ENCODE peak calls at places on chromosomes 4 and X, in five cellular contexts. I is H1, A is GM12878, O is HepG2, T is K562. G is an unnamed sample.

GRCh38 chrX:134148293-134148692 is 88.7 kb upstream of the CCDC160 start:
- DNase-seq in I (no peak), A (no peak), O (no peak), T (no peak), G (no peak)

GRCh38 chrX:78199851-78200250 is 60.4 kb upstream of the TAF9B start:
- DNase-seq in O (peak), T (peak), A (no peak), I (no peak), G (no peak)

GRCh38 chr4:120317713-120318112 is 251.1 kb upstream of the MAD2L1 start:
- DNase-seq in I (no peak), A (no peak), T (no peak), O (no peak), G (no peak)

GRCh38 chr4:76690091-76690905 is 207.6 kb downstream of the SOWAHB start:
- DNase-seq in I (no peak), A (no peak), O (no peak), T (no peak), G (no peak)

GRCh38 chrX:48754124-48754667 is 7.4 kb upstream of the GLOD5 start:
- DNase-seq in I (no peak), A (no peak), O (peak), T (no peak), G (no peak)

GRCh38 chrX:152245231-152245630 is 106.9 kb upstream of the MAGEA10 start:
- DNase-seq in I (no peak), A (no peak), O (no peak), T (no peak), G (no peak)

GRCh38 chrX:140066262-140066661 is 100.9 kb upstream of the CXorf66 start:
- DNase-seq in I (no peak), O (no peak), T (no peak), A (no peak), G (no peak)

GRCh38 chr4:109332926-109333464 is 30.5 kb upstream of the COL25A1 start:
- DNase-seq in O (no peak), T (peak), I (peak), A (no peak), G (peak)

GRCh38 chr4:118994030-118994429 is 105.4 kb downstream of the SYNPO2 start:
- DNase-seq in I (no peak), T (no peak), A (no peak), O (no peak), G (no peak)

GRCh38 chr4:188008377-188008776 is 12.8 kb downstream of the ZFP42 start:
- DNase-seq in O (no peak), T (no peak), A (no peak), I (no peak), G (no peak)

GRCh38 chr4:159258889-159259560 is 156.1 kb downstream of the RAPGEF2 start:
- DNase-seq in O (no peak), A (no peak), T (no peak), I (no peak), G (no peak)

GRCh38 chr4:52856802-52857201 is 5.3 kb upstream of the RASL11B start:
- DNase-seq in O (no peak), T (no peak), A (no peak), I (no peak), G (no peak)

GRCh38 chrX:96436105-96436504 is 248.5 kb upstream of the DIAPH2 start:
- DNase-seq in A (no peak), I (no peak), O (no peak), T (no peak), G (no peak)

GRCh38 chrX:119685225-119686066 is 7.5 kb downstream of the SEPTIN6 start:
- DNase-seq in A (no peak), O (no peak), I (no peak), T (no peak), G (no peak)

GRCh38 chr4:36267491-36268254 is 13.7 kb upstream of the DTHD1 start:
- DNase-seq in I (no peak), A (no peak), T (no peak), O (no peak), G (no peak)

GRCh38 chr4:175421506-175421905 is 390.6 kb downstream of the GPM6A start:
- DNase-seq in O (peak), T (no peak), I (no peak), A (no peak), G (no peak)

GRCh38 chr4:304987-305680 is at the start of gene ZNF732:
- DNase-seq in O (no peak), I (peak), A (no peak), T (peak), G (peak)

GRCh38 chr4:141810702-141811365 is 174.5 kb downstream of the IL15 start:
- DNase-seq in O (no peak), A (no peak), I (no peak), T (no peak), G (no peak)

GRCh38 chr4:59728496-59728895 is 1471.6 kb upstream of the ADGRL3 start:
- DNase-seq in A (no peak), T (no peak), I (no peak), O (no peak), G (no peak)

GRCh38 chrX:68431836-68432235 is 1.5 kb downstream of the OPHN1 start:
- DNase-seq in A (no peak), T (no peak), O (no peak), I (no peak), G (no peak)

GRCh38 chr4:15918484-15919129 is 19.9 kb downstream of the FGFBP1 start:
- DNase-seq in I (no peak), A (no peak), O (no peak), T (no peak), G (no peak)

GRCh38 chrX:110170029-110170428 is 147.9 kb downstream of the AMMECR1 start:
- DNase-seq in O (no peak), I (no peak), A (no peak), T (no peak), G (no peak)

GRCh38 chr4:120517966-120518365 is 404.6 kb downstream of the PRDM5 start:
- DNase-seq in T (peak), I (no peak), O (peak), A (peak), G (no peak)

GRCh38 chrX:114152801-114153200 is 431.1 kb upstream of the HTR2C start:
- DNase-seq in A (no peak), O (no peak), I (no peak), T (no peak), G (no peak)

GRCh38 chrX:114152130-114152529 is 431.8 kb upstream of the HTR2C start:
- DNase-seq in T (peak), I (no peak), O (peak), A (no peak), G (no peak)
- TF ChIP-seq ATF2 in T (no peak), I (no peak), O (no peak), A (no peak), G (no peak)

GRCh38 chr4:24743931-24744330 is 51.4 kb upstream of the SOD3 start:
- DNase-seq in I (no peak), T (no peak), O (no peak), A (no peak), G (peak)
- TF ChIP-seq MAX in I (no peak), T (no peak), O (no peak), A (no peak), G (no peak)

DNA sequence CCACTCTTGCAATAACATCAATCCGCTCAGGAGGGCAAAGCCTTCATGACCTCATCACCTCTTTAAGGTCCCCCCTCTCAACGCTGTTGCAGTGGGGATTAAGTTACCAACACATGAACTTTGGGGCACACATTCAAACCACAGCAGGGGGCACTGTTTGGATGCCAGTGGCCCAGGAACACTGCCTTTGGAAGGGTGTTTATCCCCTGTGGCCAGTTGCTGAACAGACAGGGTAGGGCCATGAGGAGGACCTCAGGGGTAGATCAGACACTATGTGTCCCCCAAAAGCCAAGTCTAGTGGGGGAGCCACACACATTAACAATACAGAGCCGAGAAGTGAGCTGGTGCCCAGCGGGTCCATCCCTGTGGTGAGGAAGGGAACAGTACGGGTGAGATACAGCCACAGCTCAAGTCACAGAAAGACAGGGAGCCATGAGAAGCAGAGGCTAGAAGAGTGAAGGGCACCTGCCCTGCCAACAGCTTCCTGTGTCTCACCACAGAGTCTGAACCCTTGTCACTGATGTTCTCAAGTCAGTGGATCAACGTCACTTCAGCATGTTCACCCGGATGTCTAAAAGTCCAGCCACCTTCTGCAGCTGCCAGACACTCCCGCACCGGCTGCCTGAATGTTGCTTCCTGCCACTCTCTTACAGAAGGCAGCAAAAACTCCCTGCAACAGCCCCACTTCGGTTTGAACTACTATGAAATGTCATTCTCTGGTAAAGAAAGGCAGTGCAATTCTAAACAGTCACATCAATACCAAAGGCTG is 19.9 kb upstream of the MXD4 start:
- DNase-seq in I (no peak), A (peak), O (no peak), T (no peak), G (no peak)
- TF ChIP-seq SP1 in I (no peak), A (no peak), O (no peak), T (no peak), G (no peak)

DNA sequence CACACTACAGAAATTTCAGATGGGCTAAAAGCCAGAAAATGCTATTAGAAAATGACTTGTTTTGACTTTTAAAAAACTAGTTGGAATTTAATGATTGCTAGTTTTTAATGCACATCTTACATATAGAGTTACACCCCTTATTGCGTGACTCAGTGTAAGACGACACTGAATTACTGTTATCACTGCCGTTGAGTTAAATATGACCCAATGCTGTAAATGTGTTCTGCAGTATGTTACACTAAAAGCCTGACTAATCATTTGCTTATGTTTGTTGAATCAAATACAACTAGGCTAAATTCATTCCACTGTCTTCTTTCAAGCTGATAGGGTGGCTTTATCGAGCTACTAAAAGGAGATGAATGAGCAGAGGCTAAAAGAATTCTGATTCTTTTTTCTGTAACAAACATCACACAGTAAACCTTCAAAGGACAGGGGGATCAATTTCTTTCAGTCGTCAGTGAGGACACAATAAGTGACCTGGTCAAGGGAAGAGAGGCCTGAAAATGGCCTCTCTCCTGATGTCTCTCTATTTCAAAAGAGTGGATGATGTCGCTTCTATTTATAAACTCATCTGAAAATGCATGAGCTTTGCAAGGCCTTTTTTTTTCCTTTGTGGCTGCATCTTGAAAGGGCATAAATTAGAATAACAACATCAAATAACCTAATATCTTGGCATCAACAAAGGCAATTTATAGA is 142.2 kb upstream of the KCNIP4 start:
- DNase-seq in T (no peak), A (no peak), I (no peak), O (no peak), G (no peak)
- TF ChIP-seq ATF2 in T (no peak), A (no peak), I (no peak), O (no peak), G (no peak)

DNA sequence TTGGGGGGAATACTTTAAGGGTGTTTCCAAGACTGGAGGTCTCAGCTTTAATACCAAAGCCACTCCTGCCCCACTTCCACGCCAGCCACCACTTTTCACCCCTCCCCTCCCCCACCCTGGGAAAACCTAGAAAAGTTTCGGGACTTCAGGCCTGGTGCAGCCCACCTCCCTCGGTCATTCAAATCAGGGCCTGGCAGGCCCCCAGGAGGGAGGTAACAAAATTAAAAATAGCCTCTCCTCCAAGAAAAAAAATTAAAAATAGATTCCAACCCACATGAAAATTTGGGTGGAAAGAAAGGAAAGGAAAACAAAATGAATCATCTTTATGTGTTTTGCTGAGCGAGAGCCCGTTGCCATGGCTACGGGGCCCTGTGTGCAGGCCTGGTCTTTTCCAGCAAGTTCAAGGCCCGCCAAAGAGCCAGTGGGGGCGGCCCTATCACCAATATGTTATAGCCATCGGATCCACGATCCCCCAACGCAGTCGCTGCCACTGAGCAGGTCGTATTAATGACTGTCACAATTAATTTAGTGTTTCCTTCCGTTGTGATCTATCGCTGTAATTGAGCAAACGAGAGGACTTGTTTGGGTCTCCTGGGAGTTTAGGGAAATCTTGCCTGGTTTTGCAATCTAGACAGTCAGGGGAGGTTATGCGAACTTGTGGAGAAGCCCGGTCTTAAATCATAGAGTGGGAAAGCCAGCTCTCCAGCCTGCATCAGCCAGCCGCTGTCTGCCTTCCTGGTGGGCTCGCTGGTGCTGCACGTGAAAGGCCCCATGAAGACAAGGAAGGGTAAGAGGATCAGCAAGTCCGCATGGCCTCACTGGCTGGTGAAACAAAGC is 452.5 kb downstream of the BCOR start:
- DNase-seq in I (no peak), A (no peak), O (no peak), T (peak), G (no peak)
- TF ChIP-seq MAX in I (no peak), A (no peak), O (no peak), T (no peak), G (no peak)

DNA sequence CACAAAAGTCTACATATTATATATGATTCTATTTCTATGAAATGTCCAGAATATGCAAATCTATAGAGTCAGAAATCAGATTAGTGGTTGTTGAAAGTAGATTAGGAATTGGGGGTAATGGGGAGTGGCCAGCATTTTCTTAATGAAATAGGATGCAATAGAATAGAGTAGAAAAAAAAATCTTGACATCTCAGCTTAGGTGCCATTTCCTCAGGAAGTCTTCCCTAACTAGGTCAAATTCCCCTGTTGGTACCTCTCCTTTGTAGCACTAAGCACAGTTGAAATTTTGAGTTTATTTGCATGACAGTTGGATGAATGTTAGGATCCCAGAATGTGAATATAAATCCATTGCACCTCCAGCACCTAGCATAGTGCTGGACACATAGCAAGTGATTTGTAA is 30.0 kb upstream of the PDK3 start:
- DNase-seq in A (no peak), O (no peak), T (no peak), I (no peak), G (no peak)
- TF ChIP-seq SP1 in A (no peak), O (no peak), T (no peak), I (no peak), G (no peak)

GRCh38 chrX:120719622-120720021 is 89.8 kb upstream of the C1GALT1C1 start:
- DNase-seq in A (no peak), O (no peak), I (no peak), T (no peak), G (no peak)

DNA sequence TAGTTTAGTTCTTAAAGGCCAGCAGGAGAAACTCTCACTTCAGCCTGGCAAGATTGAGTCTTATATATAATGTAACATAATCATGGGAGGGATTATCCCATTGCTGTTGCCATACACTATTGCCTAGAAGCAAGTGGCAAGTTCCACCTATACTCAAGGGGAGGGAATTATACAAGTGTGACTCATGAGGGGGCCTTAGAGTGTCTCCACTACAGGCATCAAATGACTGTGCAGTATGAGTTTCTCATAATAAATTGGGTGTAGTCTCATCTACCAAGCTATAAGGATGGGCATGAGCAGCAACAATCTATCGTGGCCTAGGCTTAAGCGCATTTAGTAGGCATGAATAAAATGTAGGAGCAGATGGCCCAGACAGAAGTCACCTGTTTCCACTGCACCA is 89.1 kb upstream of the C1GALT1C1 start:
- DNase-seq in T (no peak), A (no peak), I (no peak), O (no peak), G (no peak)
- TF ChIP-seq ATF2 in T (no peak), A (no peak), I (no peak), O (no peak), G (no peak)

DNA sequence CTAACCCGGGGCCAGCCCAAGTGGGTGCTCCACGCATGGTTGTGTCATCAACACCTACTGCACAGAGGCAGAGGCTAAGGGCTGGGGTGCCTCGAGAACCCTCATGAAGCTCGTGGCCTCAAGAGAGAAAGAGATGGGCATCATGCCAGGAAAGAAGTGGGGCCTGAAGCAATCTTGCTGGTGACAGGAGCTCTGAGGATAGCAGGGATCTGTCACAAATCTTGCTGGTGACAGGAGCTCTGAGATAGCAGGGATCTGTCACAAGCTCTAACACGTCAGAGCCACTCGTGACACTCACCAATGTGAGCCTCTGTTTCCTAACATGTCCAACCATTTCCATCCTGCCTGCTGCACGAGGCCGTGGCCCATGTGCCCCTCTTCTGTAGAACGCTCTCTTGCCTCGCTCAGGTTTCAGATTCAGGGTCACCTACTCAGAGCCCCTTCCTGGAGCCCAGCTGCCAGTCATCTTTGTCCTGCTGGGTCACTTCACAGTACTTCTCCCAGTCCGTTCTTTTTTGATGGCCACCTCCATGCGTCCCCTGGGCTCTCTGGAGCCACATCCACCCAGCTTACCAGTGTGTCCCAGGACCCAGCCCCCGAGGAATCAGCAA is 21.1 kb downstream of the PNMA6E start:
- DNase-seq in I (no peak), O (no peak), A (no peak), T (no peak), G (no peak)
- TF ChIP-seq MAX in I (no peak), O (no peak), A (no peak), T (no peak), G (no peak)

GRCh38 chrX:3451566-3451965 is 105.1 kb upstream of the MXRA5 start:
- DNase-seq in O (no peak), I (no peak), A (no peak), T (no peak), G (no peak)
- TF ChIP-seq SP1 in O (no peak), I (no peak), A (no peak), T (no peak), G (no peak)

DNA sequence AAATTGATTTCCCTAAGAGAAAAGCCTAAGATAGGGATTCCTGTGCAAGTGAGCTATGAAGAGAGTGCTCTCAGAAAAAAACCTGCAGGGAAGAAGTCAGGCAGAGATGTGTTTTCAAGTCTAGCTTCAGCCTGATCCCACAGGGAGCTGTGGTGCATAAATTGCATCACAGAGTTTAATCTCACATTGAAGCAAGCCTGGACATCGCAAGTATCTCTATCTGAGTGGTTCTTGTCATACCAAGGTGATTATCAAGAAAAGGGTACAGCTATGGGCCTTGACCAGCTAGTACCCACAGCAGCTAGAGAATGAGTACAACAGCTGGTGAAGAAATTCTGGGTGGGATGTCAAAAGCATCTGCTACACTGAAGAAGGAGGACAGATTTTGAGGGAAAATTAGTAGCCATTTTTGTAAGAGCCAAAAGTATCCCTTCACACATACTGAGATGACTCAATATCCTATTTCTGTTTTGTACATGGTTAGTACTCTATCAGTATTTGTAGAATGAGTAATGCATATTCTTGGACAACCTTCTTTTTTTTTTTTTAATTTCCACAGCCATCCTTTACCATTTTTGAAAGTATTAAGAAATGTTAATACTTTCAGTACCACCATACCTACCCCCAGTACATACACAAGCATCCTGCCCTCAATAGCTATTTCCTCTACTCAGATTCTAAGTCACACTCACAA is 708.9 kb downstream of the IL1RAPL1 start:
- DNase-seq in T (no peak), O (no peak), A (no peak), I (no peak), G (no peak)
- TF ChIP-seq ATF2 in T (no peak), O (no peak), A (no peak), I (no peak), G (no peak)